ENCODE peak calls at places on chromosomes 7 and 10, in four cellular contexts. A is psoas muscle, Q is AG04450, L is transverse colon. F is an unnamed sample.

GRCh38 chr7:131557521-131558385 is 1.3 kb upstream of the PODXL start:
- DNase-seq in Q (no peak), L (peak; percentile 18), A (peak; percentile 42), F (peak; percentile 66)

GRCh38 chr7:64463636-64464375 is 99.1 kb downstream of the ZNF680 start:
- DNase-seq in Q (no peak), A (peak; percentile 70), L (peak; percentile 10), F (no peak)

GRCh38 chr7:136870799-136871487 is 2.5 kb downstream of the CHRM2 start:
- DNase-seq in Q (no peak), L (no peak), A (peak; percentile 11), F (no peak)

GRCh38 chr10:75297021-75297599 is 61.4 kb upstream of the COMTD1 start:
- DNase-seq in Q (no peak), A (no peak), L (no peak), F (no peak)

GRCh38 chr10:71158251-71158650 is 54.1 kb upstream of the UNC5B start:
- DNase-seq in L (no peak), Q (no peak), A (no peak), F (no peak)

GRCh38 chr10:124339951-124340760 is 78.6 kb downstream of the OAT start:
- DNase-seq in L (no peak), Q (peak; percentile 78), A (no peak), F (peak; percentile 41)

GRCh38 chr10:88490216-88490980 is 92.7 kb downstream of the RNLS start:
- DNase-seq in Q (no peak), L (no peak), A (no peak), F (no peak)

GRCh38 chr7:157405914-157406810 is 69.4 kb downstream of the DNAJB6 start:
- DNase-seq in L (no peak), A (peak; percentile 52), Q (no peak), F (no peak)

GRCh38 chr10:8416755-8417154 is 362.3 kb downstream of the GATA3 start:
- DNase-seq in L (no peak), Q (no peak), A (no peak), F (no peak)

GRCh38 chr7:36019966-36020365 is 133.1 kb upstream of the EEPD1 start:
- DNase-seq in A (no peak), Q (no peak), L (no peak), F (no peak)

GRCh38 chr7:44393238-44394111 is 68.1 kb upstream of the CAMK2B start:
- DNase-seq in L (no peak), A (no peak), Q (no peak), F (no peak)

GRCh38 chr7:30626984-30627383 is 32.3 kb downstream of the GARS1 start:
- DNase-seq in A (no peak), Q (no peak), L (no peak), F (no peak)

GRCh38 chr7:41053830-41054229 is 649.1 kb downstream of the INHBA start:
- DNase-seq in A (no peak), Q (peak; percentile 51), L (no peak), F (no peak)
- H3K27ac ChIP-seq in A (no peak overlapping the region), Q (no peak overlapping the region), L (no peak overlapping the region), F (no peak overlapping the region)

GRCh38 chr7:19920705-19921104 is 147.3 kb upstream of the TMEM196 start:
- DNase-seq in A (no peak), L (no peak), Q (no peak), F (no peak)
- H3K4me3 ChIP-seq in A (no peak overlapping the region), L (no peak overlapping the region), Q (no peak overlapping the region), F (no peak overlapping the region)

GRCh38 chr10:93473804-93474472 is 8.2 kb downstream of the MYOF start:
- DNase-seq in A (no peak), Q (no peak), L (no peak), F (no peak)
- H3K27ac ChIP-seq in A (no peak overlapping the region), Q (peak overlapping the region; percentile 42), L (peak overlapping the region; percentile 84), F (no peak overlapping the region)

DNA sequence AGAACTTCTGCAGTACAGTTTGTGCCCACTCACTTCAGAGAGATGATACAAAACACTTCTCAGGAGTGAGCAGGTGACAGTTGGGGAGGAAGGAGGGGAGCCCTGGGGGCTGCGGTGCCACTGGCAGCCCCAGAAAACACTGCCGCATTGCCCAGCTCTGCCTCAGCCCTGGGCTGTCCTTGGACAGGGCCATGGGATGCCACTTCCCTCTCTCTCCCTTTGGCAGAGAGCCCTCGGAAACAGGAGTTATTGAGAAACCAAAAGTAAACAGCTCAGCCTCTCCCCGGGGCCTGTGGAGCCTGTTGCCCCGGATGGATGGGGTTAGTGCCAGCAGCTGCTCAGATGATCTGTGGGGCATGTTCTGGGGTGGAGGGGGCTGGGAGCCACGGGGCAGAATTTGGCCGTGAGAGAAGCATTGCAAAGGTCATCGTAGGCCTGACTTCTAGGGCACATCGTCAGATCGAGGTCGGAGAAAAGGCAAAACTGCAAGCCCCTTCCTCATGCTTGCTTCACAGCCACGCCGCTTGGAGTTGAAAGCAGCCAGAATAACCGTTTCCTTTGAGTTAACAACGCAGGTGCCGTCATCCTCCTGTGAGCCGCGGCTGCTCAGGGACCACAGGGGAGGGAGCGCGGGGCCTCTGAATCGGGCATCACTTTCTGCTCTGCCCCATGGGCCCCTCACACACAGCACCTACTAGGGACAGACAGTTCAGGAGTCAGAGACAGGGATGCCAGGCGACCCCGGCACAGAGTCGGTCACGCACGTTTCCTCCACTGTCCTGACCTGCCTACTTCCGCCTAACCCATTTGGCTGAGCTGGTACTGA is 256.4 kb downstream of the CAMK1D start:
- DNase-seq in A (peak; percentile 66), L (peak; percentile 86), Q (peak; percentile 21), F (peak; percentile 73)
- H3K4me3 ChIP-seq in A (peak overlapping the region; percentile 39), L (no peak overlapping the region), Q (peak overlapping the region; percentile 44), F (peak overlapping the region; percentile 41)

GRCh38 chr10:80275756-80276155 is 13.7 kb downstream of the MAT1A start:
- DNase-seq in Q (no peak), L (no peak), A (no peak), F (no peak)

GRCh38 chr10:80272793-80273522 is 16.5 kb downstream of the MAT1A start:
- DNase-seq in L (no peak), Q (no peak), A (no peak), F (no peak)

GRCh38 chr10:80274396-80275134 is 14.9 kb downstream of the MAT1A start:
- DNase-seq in Q (no peak), L (no peak), A (no peak), F (no peak)

GRCh38 chr10:80275135-80275498 is 14.3 kb downstream of the MAT1A start:
- DNase-seq in Q (no peak), L (no peak), A (no peak), F (no peak)

GRCh38 chr10:80273523-80274170 is 15.8 kb downstream of the MAT1A start:
- DNase-seq in L (no peak), A (no peak), Q (no peak), F (no peak)
- H3K27ac ChIP-seq in L (no peak overlapping the region), A (no peak overlapping the region), Q (no peak overlapping the region), F (no peak overlapping the region)

DNA sequence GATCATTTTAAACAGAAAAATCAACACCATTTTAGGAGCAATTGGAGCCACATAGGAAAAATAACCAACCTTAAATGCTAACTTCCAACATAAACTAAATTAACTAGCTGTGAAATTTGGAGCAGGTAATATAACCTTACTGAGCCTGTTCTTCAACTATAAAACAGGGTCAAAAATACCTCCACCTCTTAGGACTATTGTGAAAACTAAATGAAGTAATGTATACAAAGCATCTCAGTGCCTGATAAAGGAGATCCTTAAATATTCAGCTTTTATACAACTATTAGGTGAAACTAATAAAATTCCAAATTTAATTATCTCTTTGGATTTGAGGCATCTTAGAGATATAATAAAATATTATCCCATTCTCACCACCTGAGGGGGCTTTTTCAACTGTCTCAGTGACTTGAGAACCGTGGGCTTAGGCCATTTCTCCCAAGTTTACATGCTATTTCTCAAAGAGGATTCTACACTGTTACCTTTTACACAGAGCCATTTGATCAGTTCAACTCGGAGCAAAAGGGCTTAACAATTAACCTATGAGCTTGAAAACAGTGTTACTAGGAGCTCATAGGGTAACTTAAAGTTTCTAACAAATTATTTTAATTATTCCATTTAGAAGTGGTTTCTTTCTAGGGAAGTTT is 165.0 kb upstream of the ASAH2 start:
- DNase-seq in A (no peak), Q (no peak), L (no peak), F (peak; percentile 21)
- H3K4me3 ChIP-seq in A (peak overlapping the region; percentile 83), Q (no peak overlapping the region), L (no peak overlapping the region), F (no peak overlapping the region)

GRCh38 chr10:133022784-133023115 is 65.0 kb upstream of the ADGRA1 start:
- DNase-seq in L (no peak), Q (no peak), A (no peak), F (no peak)

GRCh38 chr10:133021116-133021962 is 66.4 kb upstream of the ADGRA1 start:
- DNase-seq in A (peak; percentile 2), L (no peak), Q (no peak), F (no peak)

GRCh38 chr10:133023216-133023843 is 64.4 kb upstream of the ADGRA1 start:
- DNase-seq in A (no peak), L (no peak), Q (no peak), F (no peak)

GRCh38 chr10:133020193-133020817 is 67.4 kb upstream of the ADGRA1 start:
- DNase-seq in A (no peak), L (no peak), Q (no peak), F (no peak)

GRCh38 chr10:133021963-133022783 is 65.6 kb upstream of the ADGRA1 start:
- DNase-seq in L (no peak), Q (no peak), A (no peak), F (no peak)
- H3K27ac ChIP-seq in L (no peak overlapping the region), Q (no peak overlapping the region), A (no peak overlapping the region), F (no peak overlapping the region)

DNA sequence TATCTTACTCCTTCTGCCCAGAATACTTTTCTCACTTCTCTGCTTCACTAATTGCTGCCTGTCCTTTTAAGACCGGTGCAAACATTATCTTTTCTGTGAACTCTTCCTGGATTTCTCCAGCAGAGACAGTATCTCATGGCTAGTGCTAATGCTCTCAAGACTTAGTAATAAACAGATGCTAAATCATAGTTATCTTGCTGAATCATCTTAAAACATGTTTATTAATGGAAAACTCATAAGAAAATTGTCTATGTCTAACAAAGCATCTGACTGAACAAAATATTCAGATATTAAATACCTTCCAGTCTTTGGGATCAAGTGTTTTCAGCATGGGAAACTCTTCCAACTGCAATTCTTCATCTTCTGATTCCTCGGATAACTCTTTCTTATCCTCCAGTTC is 3.1 kb downstream of the DNAJC2 start:
- DNase-seq in A (no peak), L (no peak), Q (no peak), F (no peak)
- H3K4me3 ChIP-seq in A (no peak overlapping the region), L (no peak overlapping the region), Q (no peak overlapping the region), F (no peak overlapping the region)

DNA sequence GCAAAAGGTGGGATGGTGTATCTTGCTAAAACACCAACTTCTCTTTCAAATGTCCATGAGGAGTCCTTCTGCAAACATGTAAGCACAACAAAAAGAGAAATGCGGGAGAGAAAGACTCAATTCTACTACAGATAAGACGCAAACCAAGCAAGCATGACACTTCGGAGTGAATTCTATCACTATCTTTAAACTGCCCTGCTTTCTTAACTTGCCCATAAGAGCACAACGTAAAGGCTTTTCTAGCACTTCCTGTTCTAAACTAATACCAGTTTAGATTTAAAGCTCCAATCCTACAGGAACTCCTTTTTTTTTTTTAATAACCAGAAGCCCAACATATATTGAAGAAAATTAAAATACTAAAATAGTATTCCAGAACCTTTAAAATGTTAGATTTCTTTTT is 8.4 kb downstream of the RHEB start:
- DNase-seq in A (no peak), Q (no peak), L (no peak), F (no peak)
- H3K27ac ChIP-seq in A (peak overlapping the region; percentile 52), Q (no peak overlapping the region), L (no peak overlapping the region), F (no peak overlapping the region)